ENCODE peak calls at places on chromosome 6, in ten cellular contexts. B is right lobe of liver, I is PC-9, Q is heart right ventricle, L is neural progenitor cell, M is psoas muscle, G is right cardiac atrium, V is upper lobe of left lung, C is H9, F is tibial artery. R is an unnamed sample. For H3K9me3, the result is how much of the 10 kb centered on the place peaks cover.

GRCh38 chr6:90343581-90343980 is 46.9 kb upstream of the BACH2 start:
- DNase-seq in B (no peak), I (no peak), Q (no peak), L (no peak), M (peak), G (no peak), V (no peak), C (no peak), F (no peak), R (no peak)

GRCh38 chr6:116697475-116697874 is 16.5 kb downstream of the KPNA5 start:
- DNase-seq in B (no peak), I (no peak), Q (no peak), L (no peak), M (no peak), G (no peak), V (no peak), C (no peak), F (no peak), R (no peak)

GRCh38 chr6:437042-437402 is 45.5 kb downstream of the IRF4 start:
- DNase-seq in B (no peak), I (no peak), Q (no peak), L (no peak), M (no peak), G (no peak), V (no peak), C (no peak), F (no peak), R (no peak)

GRCh38 chr6:158338311-158339112 is 26.2 kb downstream of the TULP4 start:
- DNase-seq in B (no peak), I (no peak), Q (no peak), L (no peak), M (no peak), G (no peak), V (no peak), C (no peak), F (no peak), R (no peak)

GRCh38 chr6:37176268-37177082 is 6.5 kb downstream of the PIM1 start:
- DNase-seq in B (no peak), I (no peak), Q (no peak), L (no peak), M (no peak), G (no peak), V (no peak), C (no peak), F (no peak), R (no peak)

GRCh38 chr6:87710090-87710489 is 8.1 kb upstream of the AKIRIN2 start:
- DNase-seq in B (no peak), I (no peak), Q (no peak), L (no peak), M (no peak), G (no peak), V (no peak), C (no peak), F (no peak), R (no peak)

GRCh38 chr6:104623052-104623690 is 236.5 kb downstream of the HACE1 start:
- DNase-seq in B (no peak), I (no peak), Q (no peak), L (peak), M (no peak), G (peak), V (no peak), C (peak), F (no peak), R (no peak)

GRCh38 chr6:166497087-166497899 is 89.2 kb downstream of the RAMACL start:
- DNase-seq in B (no peak), I (no peak), Q (no peak), L (no peak), M (no peak), G (no peak), V (no peak), C (no peak), F (no peak), R (no peak)

GRCh38 chr6:132133734-132134490 is 182.7 kb upstream of the CCN2 start:
- DNase-seq in B (no peak), I (no peak), Q (no peak), L (no peak), M (peak), G (peak), V (no peak), C (no peak), F (peak), R (no peak)

GRCh38 chr6:22141271-22141745 is 155.5 kb downstream of the PRL start:
- DNase-seq in B (no peak), I (peak), Q (no peak), L (no peak), M (no peak), G (no peak), V (no peak), C (no peak), F (no peak), R (no peak)

GRCh38 chr6:2209226-2209809 is 36.1 kb downstream of the GMDS start:
- DNase-seq in B (peak), I (peak), Q (no peak), L (peak), M (no peak), G (no peak), V (no peak), C (peak), F (no peak), R (no peak)

GRCh38 chr6:110714143-110714542 is 101.1 kb downstream of the CDK19 start:
- DNase-seq in B (no peak), I (no peak), Q (no peak), L (no peak), M (no peak), G (no peak), V (no peak), C (no peak), F (no peak), R (no peak)

DNA sequence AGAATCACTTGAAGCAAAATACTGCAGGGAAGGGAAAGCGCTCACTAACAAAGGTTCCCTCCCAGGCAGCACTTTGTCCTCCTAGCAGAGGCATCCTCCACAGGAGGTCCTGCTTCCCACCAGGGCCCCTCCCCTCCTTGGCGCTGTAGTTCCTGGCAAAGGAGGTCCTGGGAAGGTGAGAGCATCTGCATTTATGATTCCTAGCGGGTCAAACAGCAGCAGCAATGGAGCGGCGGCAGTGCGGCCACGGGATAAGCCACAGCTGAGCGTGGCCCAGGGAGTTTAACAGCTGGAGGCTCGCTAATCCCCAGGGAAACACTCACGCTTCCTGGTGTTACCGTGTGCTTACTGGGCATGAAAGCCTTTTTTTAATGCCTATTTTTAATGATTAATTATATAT is 185.8 kb downstream of the TTLL2 start:
- DNase-seq in B (no peak), I (no peak), Q (no peak), L (peak), M (no peak), G (no peak), V (no peak), C (no peak), F (no peak), R (no peak)
- H3K9me3 ChIP-seq in B (under half), I (under half), Q (under half), L (under half), M (under half), G (under half), V (under half), C (under half), F (under half), R (under half)

GRCh38 chr6:40930555-40930954 is 108.5 kb downstream of the UNC5CL start:
- DNase-seq in B (no peak), I (no peak), Q (peak), L (no peak), M (peak), G (no peak), V (no peak), C (no peak), F (no peak), R (no peak)
- H3K9me3 ChIP-seq in B (under half), I (under half), Q (under half), L (under half), M (under half), G (under half), V (under half), C (under half), F (under half), R (under half)

GRCh38 chr6:95266537-95267258 is 310.6 kb upstream of the MANEA start:
- DNase-seq in B (no peak), I (peak), Q (no peak), L (no peak), M (no peak), G (no peak), V (no peak), C (no peak), F (no peak), R (no peak)
- H3K9me3 ChIP-seq in B (under half), I (under half), Q (under half), L (under half), M (under half), G (under half), V (under half), C (under half), F (under half), R (under half)

GRCh38 chr6:84665392-84665791 is 99.0 kb downstream of the TBX18 start:
- DNase-seq in B (no peak), I (no peak), Q (no peak), L (no peak), M (no peak), G (no peak), V (no peak), C (no peak), F (no peak), R (no peak)

GRCh38 chr6:84667252-84668213 is 96.9 kb downstream of the TBX18 start:
- DNase-seq in B (no peak), I (no peak), Q (no peak), L (no peak), M (no peak), G (no peak), V (no peak), C (no peak), F (no peak), R (no peak)

DNA sequence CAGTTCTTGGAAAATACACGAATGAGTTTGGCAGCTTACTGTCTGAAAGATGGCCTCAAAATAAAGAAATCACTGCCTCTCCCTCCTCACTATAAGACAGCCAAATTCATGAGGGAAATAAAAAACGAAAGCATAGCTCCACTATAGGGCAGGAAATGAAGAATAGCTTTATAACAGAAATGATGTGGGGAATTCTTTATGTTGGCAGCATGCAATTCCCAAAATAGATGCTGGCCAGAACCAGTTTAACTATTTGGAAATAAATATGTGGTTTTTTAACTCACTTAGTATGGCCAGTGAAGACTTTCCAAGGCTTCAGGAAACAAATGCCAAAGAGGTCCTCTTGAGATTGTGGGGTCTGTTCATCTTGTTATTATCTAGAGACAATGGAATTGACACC is 100.5 kb downstream of the TBX18 start:
- DNase-seq in B (no peak), I (no peak), Q (no peak), L (no peak), M (no peak), G (no peak), V (no peak), C (no peak), F (no peak), R (no peak)
- H3K9me3 ChIP-seq in B (under half), I (under half), Q (under half), L (under half), M (under half), G (under half), V (under half), C (under half), F (under half), R (under half)

DNA sequence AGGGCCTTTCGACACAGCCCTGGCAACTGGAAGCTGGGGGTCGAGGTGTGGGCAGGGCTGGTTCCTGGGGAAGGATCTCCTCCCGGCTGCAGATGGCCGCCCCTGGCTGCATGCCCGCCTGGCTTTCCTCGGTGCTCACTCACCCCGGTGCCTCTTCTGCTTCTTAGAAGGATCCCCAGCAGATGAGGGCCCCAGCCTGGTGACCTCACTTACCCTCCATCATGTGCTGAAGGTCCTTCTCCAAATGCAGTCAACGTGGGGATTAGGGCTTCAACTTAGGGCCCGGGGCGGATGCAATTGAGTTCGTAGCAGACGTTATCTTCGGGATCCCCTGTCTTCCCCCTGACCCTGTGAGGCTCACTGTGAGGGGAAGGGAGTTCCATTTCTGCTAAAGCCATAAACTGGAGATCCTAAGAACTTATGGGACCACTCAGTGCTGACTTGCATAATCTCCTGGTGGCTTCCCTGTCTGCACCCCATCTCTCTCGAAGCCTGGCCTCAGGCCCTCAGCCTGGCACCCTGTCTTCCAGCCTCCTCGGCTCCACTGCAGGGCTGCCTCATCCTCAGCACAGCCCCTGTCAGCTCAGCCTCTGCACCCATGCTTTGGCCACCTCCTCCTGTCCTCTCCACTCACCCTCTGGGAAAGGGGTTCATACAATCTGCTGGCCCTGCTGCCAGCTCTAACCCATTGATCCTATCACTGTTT is 92.6 kb downstream of the THBS2 start:
- DNase-seq in B (no peak), I (no peak), Q (no peak), L (no peak), M (no peak), G (peak), V (peak), C (no peak), F (peak), R (no peak)
- H3K9me3 ChIP-seq in B (under half), I (under half), Q (under half), L (under half), M (under half), G (under half), V (under half), C (under half), F (under half), R (under half)

DNA sequence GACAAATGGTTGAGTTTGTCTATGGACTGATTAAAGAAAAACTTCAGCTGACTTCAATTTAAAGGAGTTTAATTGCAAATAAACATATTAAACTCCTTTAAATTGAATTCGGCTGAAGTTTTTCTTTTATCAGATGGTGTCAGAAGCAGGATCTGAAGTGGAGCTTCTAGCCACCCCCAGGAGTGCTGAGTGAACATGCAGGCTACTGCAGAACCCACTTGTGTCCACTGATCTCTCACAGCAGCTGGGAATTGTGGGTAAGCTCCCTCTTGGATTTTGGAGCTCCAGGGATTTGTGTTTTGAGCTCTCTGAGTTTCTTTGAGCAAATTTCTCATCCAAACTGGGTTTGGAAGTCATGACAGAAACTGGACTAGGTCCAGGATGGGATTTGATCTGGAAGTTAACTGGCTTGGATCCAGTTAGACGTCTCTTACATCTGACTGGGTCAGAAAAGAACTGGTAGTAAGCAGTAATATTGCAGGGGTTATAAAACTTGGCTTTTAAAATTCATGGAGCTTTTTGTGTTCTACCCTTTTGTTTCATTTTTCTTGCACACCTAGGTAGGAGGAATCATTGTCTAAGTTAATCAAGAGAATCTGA is 95.8 kb upstream of the UST start:
- DNase-seq in B (no peak), I (no peak), Q (no peak), L (no peak), M (no peak), G (no peak), V (no peak), C (no peak), F (no peak), R (no peak)
- H3K9me3 ChIP-seq in B (under half), I (under half), Q (under half), L (under half), M (under half), G (under half), V (under half), C (under half), F (under half), R (under half)

GRCh38 chr6:82488403-82488802 is 124.8 kb downstream of the TPBG start:
- DNase-seq in B (no peak), I (no peak), Q (no peak), L (no peak), M (no peak), G (no peak), V (no peak), C (no peak), F (no peak), R (no peak)
- H3K9me3 ChIP-seq in B (under half), I (under half), Q (half or more), L (under half), M (under half), G (under half), V (under half), C (under half), F (under half), R (under half)

GRCh38 chr6:28777147-28777461 is 146.7 kb downstream of the TRIM27 start:
- DNase-seq in B (no peak), I (no peak), Q (no peak), L (no peak), M (no peak), G (no peak), V (no peak), C (no peak), F (no peak), R (no peak)

GRCh38 chr6:28775052-28775376 is 148.8 kb downstream of the TRIM27 start:
- DNase-seq in B (no peak), I (no peak), Q (no peak), L (no peak), M (no peak), G (no peak), V (no peak), C (no peak), F (no peak), R (no peak)

GRCh38 chr6:28776269-28777146 is 147.3 kb downstream of the TRIM27 start:
- DNase-seq in B (no peak), I (no peak), Q (no peak), L (peak), M (no peak), G (no peak), V (no peak), C (peak), F (no peak), R (no peak)

GRCh38 chr6:28774292-28775051 is 149.3 kb downstream of the TRIM27 start:
- DNase-seq in B (no peak), I (no peak), Q (no peak), L (no peak), M (no peak), G (no peak), V (no peak), C (no peak), F (no peak), R (no peak)

GRCh38 chr6:28775405-28776129 is 148.2 kb downstream of the TRIM27 start:
- DNase-seq in B (no peak), I (no peak), Q (no peak), L (peak), M (no peak), G (no peak), V (peak), C (peak), F (no peak), R (no peak)
- H3K9me3 ChIP-seq in B (under half), I (under half), Q (under half), L (under half), M (under half), G (under half), V (under half), C (under half), F (under half), R (under half)